ENCODE peak calls at places on chromosomes 16 and 17, in four cellular contexts. J is A673, K is Karpas-422, G is uterus. Z is an unnamed sample. For H3K36me3, the result is how much of the 10 kb centered on the place peaks cover.

GRCh38 chr17:81934098-81934757 is 2.9 kb downstream of the PYCR1 start:
- DNase-seq in J (no peak), K (no peak), G (no peak), Z (no peak)

GRCh38 chr16:17222756-17223411 is 247.9 kb downstream of the XYLT1 start:
- DNase-seq in J (no peak), K (no peak), G (no peak), Z (no peak)

GRCh38 chr16:31873556-31874353 is at the start of gene ZNF267:
- DNase-seq in J (peak), K (peak), G (peak), Z (peak)

GRCh38 chr16:85195884-85196816 is 83.9 kb upstream of the CIBAR2 start:
- DNase-seq in J (no peak), K (no peak), G (peak), Z (no peak)

GRCh38 chr16:88424536-88425230 is 28.4 kb upstream of the ZFPM1 start:
- DNase-seq in J (no peak), K (no peak), G (no peak), Z (no peak)

GRCh38 chr17:62392908-62393307 is 12.6 kb downstream of the EFCAB3 start:
- DNase-seq in J (no peak), K (no peak), G (no peak), Z (no peak)

GRCh38 chr17:37818689-37819088 is 73.8 kb upstream of the HNF1B start:
- DNase-seq in J (no peak), K (peak), G (no peak), Z (no peak)

GRCh38 chr17:80006339-80006720 is 29.3 kb downstream of the TBC1D16 start:
- DNase-seq in J (no peak), K (no peak), G (no peak), Z (peak)

GRCh38 chr16:89723279-89724250 is 2.2 kb downstream of the ZNF276 start:
- DNase-seq in J (peak), K (no peak), G (no peak), Z (peak)

GRCh38 chr17:17032131-17032692 is 10.0 kb upstream of the MPRIP start:
- DNase-seq in J (no peak), K (no peak), G (no peak), Z (peak)

GRCh38 chr16:1001096-1001495 is 19.5 kb downstream of the SOX8 start:
- DNase-seq in J (no peak), K (no peak), G (no peak), Z (no peak)
- H3K36me3 ChIP-seq in J (under half), K (under half), G (under half), Z (under half)

GRCh38 chr17:27091043-27091497 is 202.8 kb upstream of the WSB1 start:
- DNase-seq in J (no peak), K (no peak), G (no peak), Z (no peak)
- H3K27ac ChIP-seq in J (no peak), K (no peak), G (no peak), Z (no peak)

GRCh38 chr17:76154935-76155845 is 14.1 kb upstream of the FOXJ1 start:
- DNase-seq in J (no peak), K (no peak), G (no peak), Z (no peak)

GRCh38 chr17:76156662-76156991 is 15.6 kb upstream of the FOXJ1 start:
- DNase-seq in J (no peak), K (no peak), G (no peak), Z (peak)

GRCh38 chr17:76157759-76158158 is 16.7 kb upstream of the FOXJ1 start:
- DNase-seq in J (no peak), K (no peak), G (no peak), Z (no peak)

GRCh38 chr17:76154292-76154691 is 13.2 kb upstream of the FOXJ1 start:
- DNase-seq in J (no peak), K (no peak), G (no peak), Z (no peak)

DNA sequence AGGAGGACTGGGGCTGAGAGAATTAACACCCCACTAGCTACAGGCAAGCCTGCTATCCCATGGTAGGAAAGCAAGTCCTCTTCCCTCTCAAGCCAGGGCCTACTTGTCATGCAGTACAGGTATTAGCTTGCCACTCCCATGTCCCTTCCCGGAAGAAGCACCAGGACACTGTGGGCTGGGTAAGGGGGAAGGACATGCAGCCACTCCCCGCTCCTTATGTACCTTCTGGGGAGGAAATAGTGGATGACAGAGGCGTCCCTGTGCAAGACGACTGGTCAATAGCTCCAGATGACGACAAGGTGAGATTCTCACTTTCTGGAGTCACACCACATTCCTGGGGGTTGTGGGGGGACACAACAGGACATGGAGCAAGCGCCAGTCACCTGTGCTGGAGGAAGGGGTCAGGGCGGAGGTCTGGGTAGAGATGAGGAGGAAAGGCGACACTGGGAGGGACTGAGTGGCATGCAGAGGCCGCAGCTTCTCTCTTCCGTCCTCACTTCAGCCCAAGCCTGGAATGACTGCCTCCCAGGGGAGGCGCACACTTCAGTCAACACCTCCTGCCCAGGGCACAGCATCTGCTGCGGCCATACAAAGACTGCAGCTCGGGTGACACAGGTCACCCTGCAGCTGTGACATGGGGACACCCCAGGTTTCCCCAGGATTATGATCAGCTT is 15.1 kb upstream of the FOXJ1 start:
- DNase-seq in J (no peak), K (no peak), G (no peak), Z (peak)
- H3K36me3 ChIP-seq in J (under half), K (under half), G (under half), Z (under half)

DNA sequence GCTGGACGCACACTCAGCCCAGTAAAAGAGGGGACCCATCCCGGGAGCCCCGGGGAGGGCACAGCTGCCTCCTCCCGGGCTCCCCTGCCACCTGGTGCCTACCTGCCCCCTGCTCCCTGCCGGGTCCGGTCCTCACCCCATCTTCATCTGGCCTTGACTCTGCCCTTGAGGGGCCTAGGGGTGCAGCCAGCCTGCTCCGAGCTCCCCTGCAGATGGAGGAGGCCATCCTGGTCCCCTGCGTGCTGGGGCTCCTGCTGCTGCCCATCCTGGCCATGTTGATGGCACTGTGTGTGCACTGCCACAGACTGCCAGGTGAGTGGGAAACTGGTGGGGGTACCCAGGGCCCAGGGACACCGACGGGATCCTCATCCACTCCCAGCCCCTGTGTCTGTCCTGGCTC is 354 bp downstream of the LAT start:
- DNase-seq in J (no peak), K (no peak), G (no peak), Z (no peak)
- H3K27ac ChIP-seq in J (no peak), K (no peak), G (no peak), Z (no peak)

GRCh38 chr17:78172284-78173024 is 4.1 kb downstream of the SYNGR2 start:
- DNase-seq in J (peak), K (peak), G (peak), Z (no peak)
- H3K36me3 ChIP-seq in J (under half), K (under half), G (under half), Z (under half)

DNA sequence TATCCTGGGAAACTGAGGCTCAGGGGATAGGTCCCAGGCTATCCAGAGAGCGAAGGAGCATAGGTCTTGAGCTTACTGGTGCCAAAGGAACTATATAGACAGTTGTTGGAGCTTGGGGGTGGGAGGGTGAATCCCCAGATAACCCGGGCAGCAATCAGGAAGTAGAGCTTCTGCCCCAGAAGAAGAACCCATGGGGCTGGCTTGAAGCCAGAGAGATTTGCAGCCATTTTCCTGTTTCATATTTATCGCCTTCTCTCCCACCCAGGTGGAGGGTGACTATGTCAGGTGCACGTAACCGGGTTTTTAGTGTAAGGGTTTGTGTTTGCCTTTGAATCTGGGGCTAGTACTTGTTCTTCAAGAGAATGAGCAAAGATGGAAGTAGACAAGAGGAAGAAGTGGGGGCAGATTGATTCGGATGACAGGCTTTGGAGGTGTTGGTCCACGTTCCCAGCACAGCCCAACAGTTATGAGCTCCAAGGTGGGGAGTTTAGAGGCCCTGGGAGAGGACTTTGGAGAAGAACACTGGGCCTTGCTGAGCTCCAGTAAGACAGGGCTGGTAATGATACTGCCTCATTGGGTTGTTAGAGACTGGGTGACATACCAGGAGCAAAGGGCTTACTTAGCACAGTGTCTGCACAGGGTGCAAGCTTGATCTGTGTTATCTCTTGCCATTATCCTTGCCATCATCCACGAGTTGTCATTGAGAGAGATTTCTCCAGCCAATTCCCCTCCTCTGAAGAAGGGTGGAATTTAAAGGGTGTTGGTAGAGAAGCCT is 145.6 kb downstream of the CCDC182 start:
- DNase-seq in J (no peak), K (peak), G (no peak), Z (no peak)
- H3K27ac ChIP-seq in J (no peak), K (peak), G (no peak), Z (peak)

GRCh38 chr17:2475056-2475455 is 36.6 kb downstream of the METTL16 start:
- DNase-seq in J (no peak), K (no peak), G (no peak), Z (no peak)
- H3K36me3 ChIP-seq in J (under half), K (under half), G (under half), Z (half or more)

DNA sequence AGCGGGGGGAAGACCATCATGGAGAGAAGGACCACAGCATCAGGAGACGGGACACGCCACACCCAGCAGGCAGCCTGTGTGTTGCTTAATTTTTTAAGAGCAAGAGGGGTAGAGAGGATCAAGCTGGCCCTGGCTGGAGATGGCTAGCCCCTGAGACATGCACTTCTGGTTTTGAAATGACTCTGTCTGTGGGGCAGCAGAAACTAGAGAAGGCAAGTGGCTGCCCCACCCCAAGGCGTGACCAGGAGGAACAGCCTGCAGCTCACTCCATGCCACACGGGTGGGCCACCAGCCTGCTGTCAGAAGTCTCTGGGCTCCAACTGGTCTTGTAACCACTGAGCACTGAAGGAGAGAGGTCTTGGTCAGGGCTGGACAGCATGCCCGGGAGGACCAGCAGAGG is 75.5 kb downstream of the SOCS1 start:
- DNase-seq in J (no peak), K (no peak), G (no peak), Z (no peak)
- H3K27ac ChIP-seq in J (no peak), K (no peak), G (no peak), Z (no peak)

Z was measured in heart left ventricle.